ENCODE peak calls at places on chromosomes 6 and 20, in four cellular contexts. O is K562, V is HepG2, F is GM12878. G is an unnamed sample.

GRCh38 chr6:154210678-154211077 is 145.9 kb downstream of the IPCEF1 start:
- DNase-seq in F (no peak), V (no peak), O (no peak), G (no peak)

GRCh38 chr6:104705095-104705707 is 154.5 kb downstream of the HACE1 start:
- DNase-seq in F (no peak), O (peak; percentile 65), V (no peak), G (peak; percentile 88)

GRCh38 chr6:159875194-159875593 is 15.6 kb upstream of the MAS1 start:
- DNase-seq in O (no peak), F (peak; percentile 24), V (peak; percentile 75), G (no peak)

GRCh38 chr6:167799033-167799933 is 27.4 kb upstream of the AFDN start:
- DNase-seq in F (no peak), O (no peak), V (no peak), G (peak; percentile 11)

GRCh38 chr6:11328613-11329247 is 96.3 kb upstream of the NEDD9 start:
- DNase-seq in V (no peak), F (no peak), O (no peak), G (no peak)

GRCh38 chr20:23658989-23659609 is 21.3 kb upstream of the CST3 start:
- DNase-seq in V (peak; percentile 89), F (no peak), O (no peak), G (no peak)

GRCh38 chr20:6744805-6745204 is 22.7 kb upstream of the BMP2 start:
- DNase-seq in O (no peak), F (no peak), V (no peak), G (no peak)

GRCh38 chr6:38349795-38350194 is 289.9 kb downstream of the BTBD9 start:
- DNase-seq in V (no peak), F (no peak), O (no peak), G (no peak)

GRCh38 chr20:49775229-49775693 is 37.4 kb upstream of the SLC9A8 start:
- DNase-seq in V (peak; percentile 96), O (peak; percentile 72), F (no peak), G (peak; percentile 98)

GRCh38 chr6:43125119-43125518 is 46.0 kb upstream of the SRF start:
- DNase-seq in F (no peak), O (no peak), V (peak; percentile 31), G (no peak)

GRCh38 chr6:68990313-68990712 is 355.2 kb downstream of the ADGRB3 start:
- DNase-seq in O (no peak), V (no peak), F (no peak), G (no peak)

GRCh38 chr20:16654858-16655257 is 75.0 kb upstream of the SNRPB2 start:
- DNase-seq in O (no peak), V (no peak), F (no peak), G (no peak)

GRCh38 chr6:3869632-3870527 is 20.7 kb downstream of the FAM50B start:
- DNase-seq in O (no peak), V (peak; percentile 92), F (no peak), G (no peak)

GRCh38 chr6:35786272-35786671 is 5.5 kb downstream of the CLPSL1 start:
- DNase-seq in O (no peak), V (no peak), F (no peak), G (no peak)

DNA sequence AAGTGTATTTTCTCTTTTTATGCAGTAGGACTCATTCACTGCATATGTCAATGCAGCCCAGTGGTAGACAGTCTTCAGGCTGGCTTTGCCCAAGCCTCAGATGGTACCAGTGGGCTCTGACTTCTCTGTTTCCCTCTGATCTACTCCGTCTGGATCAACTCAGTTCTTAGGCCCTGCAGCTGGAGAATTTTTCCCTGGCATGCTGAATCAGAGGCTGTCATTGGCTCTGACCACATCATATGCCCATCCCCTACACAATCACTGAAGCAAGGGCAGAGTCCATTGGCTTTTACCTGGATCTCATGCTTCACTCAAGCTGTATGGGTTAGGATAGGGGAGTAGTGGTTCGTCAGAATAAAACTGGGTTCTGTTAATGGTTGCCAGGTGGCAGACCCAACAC is 57.8 kb downstream of the KIZ start:
- DNase-seq in V (no peak), O (no peak), F (no peak), G (no peak)
- H2AFZ ChIP-seq in V (no peak overlapping the region), O (no peak overlapping the region), F (no peak overlapping the region), G (no peak overlapping the region)

DNA sequence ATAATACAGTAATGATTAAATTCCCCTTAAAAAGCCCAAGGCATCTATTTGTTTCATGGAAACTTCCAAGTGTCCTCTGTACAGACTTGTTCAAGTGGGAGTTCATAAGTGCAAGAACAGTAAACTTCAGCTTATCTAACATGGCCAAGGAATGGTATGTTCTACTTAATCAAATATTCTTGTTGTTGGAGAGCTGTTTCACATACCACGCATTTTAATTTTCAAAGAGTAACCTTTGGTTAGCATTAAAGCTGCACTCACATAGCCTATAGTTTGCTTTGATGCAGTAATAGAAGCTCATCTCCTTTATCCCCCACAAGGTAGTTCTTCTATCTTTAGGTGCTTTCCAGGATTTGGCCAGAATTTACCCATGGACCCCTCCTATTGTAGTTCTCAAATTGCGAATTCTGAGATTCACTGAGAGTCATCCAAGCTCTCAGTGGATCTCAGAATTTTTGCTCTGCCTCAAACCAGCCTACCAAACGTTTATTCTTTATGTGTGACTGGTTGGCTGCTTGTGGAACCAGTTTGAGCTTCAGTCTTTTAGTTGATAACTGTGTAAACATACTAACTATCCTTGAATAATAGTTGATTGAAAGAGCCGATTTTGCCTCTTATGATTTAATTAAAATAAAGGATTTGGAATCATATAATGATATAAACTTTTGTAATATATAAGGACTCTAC is 668.0 kb upstream of the FLRT3 start:
- DNase-seq in O (no peak), V (peak; percentile 58), F (no peak), G (no peak)
- TF ChIP-seq POLR2AphosphoS5 in O (no peak), V (no peak), F (no peak), G (no peak)

DNA sequence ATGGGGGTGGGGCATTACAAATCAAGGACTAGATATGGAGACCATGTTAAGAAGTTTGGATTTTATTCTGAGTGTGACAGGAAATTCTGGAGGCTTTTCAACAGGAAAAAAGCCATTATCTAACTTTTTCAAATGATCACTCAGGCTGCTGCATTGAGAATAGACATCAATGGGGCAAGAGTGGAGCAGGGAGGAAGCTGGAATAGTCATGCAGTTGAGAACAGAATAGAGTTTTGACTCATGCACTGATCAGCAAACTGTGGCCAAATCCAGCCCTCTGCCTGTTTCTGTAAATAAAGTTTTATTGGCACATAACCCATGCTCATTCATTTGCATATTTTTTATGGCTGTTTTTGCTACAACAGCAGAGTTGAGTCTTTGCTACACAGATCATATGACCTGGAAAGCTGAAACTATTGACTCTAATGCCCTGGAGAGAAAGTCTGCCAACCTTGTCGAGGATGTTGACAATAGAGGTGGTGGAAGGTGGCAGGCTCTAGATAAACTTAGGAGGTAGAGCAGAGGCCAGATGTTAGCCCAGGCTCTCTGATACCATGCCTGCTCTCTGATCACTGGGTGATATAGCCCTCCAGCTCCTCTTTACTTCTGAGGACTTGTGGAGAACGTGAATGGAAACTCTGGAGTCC is 441.8 kb downstream of the PTPRT start:
- DNase-seq in V (no peak), F (no peak), O (no peak), G (no peak)
- TF ChIP-seq MYC in V (no peak), F (no peak), O (no peak), G (no peak)

DNA sequence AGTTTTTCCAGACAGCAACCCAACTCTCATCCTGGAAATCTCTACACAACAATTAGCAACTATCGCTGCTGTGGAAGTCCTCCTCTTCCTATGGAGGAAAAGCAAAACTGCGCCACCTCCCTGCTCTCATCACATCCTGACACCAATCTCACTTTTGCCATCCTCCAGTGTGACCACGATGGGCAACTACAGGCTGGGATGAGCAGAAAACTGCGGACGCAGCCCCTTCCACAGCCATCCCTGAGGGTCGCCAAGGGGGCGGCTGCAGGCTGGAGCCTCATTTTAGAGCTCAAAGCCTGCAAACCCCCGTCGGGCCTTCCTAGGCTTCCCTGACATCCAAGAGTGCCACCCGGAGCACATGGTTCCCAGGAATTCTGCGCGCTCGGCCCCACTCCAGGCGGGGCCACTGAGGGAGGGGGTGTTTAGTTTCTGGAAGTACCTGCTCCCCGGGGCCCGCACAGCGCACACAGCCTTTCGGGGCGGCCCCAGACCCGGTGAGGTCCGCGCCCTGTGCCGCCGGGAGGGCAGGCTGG is 1.2 kb downstream of the TCFL5 start:
- DNase-seq in V (peak; percentile 39), F (no peak), O (peak; percentile 25), G (peak; percentile 52)
- H2AFZ ChIP-seq in V (no peak overlapping the region), F (no peak overlapping the region), O (no peak overlapping the region), G (peak overlapping the region; percentile 46)

DNA sequence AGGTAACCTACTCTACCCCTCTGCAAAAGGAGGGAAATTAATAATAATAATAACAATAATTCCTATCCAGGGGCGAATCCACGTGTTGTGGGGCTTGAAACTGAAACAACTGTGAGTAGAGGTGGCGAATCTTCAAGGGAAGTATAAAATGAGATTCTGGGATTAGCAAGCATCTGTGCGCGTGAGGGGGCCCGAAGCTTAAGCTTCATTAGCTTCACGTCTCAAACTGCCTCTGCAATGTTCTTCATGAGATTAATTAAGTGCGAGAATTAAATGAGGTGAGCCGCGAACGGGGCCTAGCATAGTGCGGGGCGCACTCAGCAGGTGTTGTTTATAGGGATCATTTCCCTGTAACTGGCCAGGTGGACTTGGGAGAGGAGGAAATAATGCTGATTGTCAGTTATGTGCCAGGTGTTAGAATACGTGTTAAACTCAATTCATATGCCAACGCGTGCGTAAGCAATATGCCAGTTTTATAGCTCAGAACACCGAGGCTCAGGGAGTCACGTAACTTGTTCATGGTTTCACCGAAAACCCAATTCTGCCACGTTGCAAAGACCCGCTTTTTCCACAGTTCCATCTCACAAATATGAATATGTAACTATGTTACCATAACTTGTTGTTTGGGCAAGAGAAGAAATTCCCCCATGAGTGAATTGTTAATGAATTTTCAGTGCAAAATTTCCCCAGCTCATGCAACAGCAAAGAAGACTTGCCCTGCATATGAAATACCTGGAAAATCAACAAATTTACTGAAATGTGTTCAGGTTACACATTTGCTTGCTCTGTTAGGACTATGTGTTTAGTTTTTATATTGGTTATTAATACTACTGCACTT is 30.3 kb downstream of the SF3B5 start:
- DNase-seq in V (no peak), O (no peak), F (peak; percentile 44), G (peak; percentile 11)
- TF ChIP-seq POLR2AphosphoS5 in V (no peak), O (no peak), F (peak; percentile 68), G (no peak)

DNA sequence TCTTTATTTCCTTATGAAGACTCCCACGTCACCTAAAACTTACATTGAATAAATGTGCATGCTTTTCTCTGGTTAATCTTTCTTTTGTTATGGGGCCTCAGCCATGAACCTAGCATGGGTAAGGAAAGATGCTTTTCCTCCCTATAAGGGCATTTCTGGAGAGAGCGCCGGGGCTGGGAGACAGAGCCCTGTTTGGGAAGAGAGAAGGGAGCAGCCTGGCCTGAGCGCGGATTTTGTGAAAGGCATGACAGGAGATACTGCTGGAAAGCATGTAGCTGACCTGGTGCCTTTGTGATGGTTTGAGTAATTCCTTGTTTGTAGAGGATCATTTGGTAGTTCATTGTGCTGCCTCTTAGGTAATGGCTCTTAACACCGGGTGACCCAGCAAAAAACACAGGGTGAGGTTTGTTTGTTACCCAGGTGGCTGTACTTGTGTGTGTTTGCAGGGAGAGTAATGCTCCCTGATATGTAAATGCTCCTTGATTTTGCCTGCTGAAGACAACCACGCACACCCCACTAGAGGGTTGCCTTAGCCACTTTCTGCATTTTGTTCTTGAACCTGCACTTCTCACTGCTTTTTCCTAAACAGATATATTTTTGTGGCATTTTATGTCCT is 59.2 kb downstream of the ANKRD6 start:
- DNase-seq in O (no peak), V (no peak), F (no peak), G (no peak)
- TF ChIP-seq MYC in O (no peak), V (no peak), F (no peak), G (no peak)

GRCh38 chr6:85126448-85127178 is 323.3 kb upstream of the NT5E start:
- DNase-seq in V (peak; percentile 52), F (no peak), O (peak; percentile 62), G (peak; percentile 75)

GRCh38 chr6:85130743-85131142 is 319.1 kb upstream of the NT5E start:
- DNase-seq in O (no peak), F (no peak), V (no peak), G (no peak)

GRCh38 chr6:85127179-85127498 is 322.7 kb upstream of the NT5E start:
- DNase-seq in O (no peak), F (no peak), V (no peak), G (no peak)

GRCh38 chr6:85129881-85130280 is 320.0 kb upstream of the NT5E start:
- DNase-seq in O (no peak), F (no peak), V (no peak), G (no peak)

GRCh38 chr6:85127696-85128225 is 322.1 kb upstream of the NT5E start:
- DNase-seq in F (no peak), V (no peak), O (no peak), G (peak; percentile 4)
- H2AFZ ChIP-seq in F (no peak overlapping the region), V (no peak overlapping the region), O (no peak overlapping the region), G (no peak overlapping the region)

G was measured in endothelial cell of umbilical vein.